ENCODE peak calls at places on chromosomes 11 and 22, in eight cellular contexts. A is esophagus squamous epithelium; J is pulmonary artery endothelial cell; B is brain microvascular endothelial cell; H is left colon; T is stimulated activated CD4-positive, alpha-beta T cell treated with anti-CD3 and anti-CD28 coated beads, Interleukin-4, amount 100 ng/mL, for 4 hours; Q is activated CD8-positive, alpha-beta memory T cell treated with anti-CD3 and anti-CD28 coated beads, Interleukin-2, amount 50 U/mL, for 48 hours; U is stimulated activated CD8-positive, alpha-beta memory T cell treated with anti-CD3 and anti-CD28 coated beads, Interleukin-7, amount 100 ng/mL, for 1 hour. M is an unnamed sample.

GRCh38 chr11:1874406-1875092 is 17.1 kb downstream of the PRR33 start:
- DNase-seq in A (no peak), J (no peak), B (no peak), H (peak), T (no peak), Q (no peak), U (no peak), M (no peak)

GRCh38 chr11:96337541-96338530 is 5.2 kb downstream of the MAML2 start:
- DNase-seq in A (no peak), J (no peak), B (no peak), H (no peak), T (peak), Q (no peak), U (no peak), M (no peak)

GRCh38 chr11:12717851-12718291 is 43.6 kb downstream of the TEAD1 start:
- DNase-seq in A (no peak), J (no peak), B (no peak), H (no peak), T (peak), Q (peak), U (no peak), M (no peak)

GRCh38 chr22:45478108-45478771 is 24.4 kb upstream of the FBLN1 start:
- DNase-seq in A (no peak), J (no peak), B (peak), H (no peak), T (no peak), Q (no peak), U (no peak), M (peak)

GRCh38 chr11:47914743-47915142 is 65.6 kb upstream of the PTPRJ start:
- DNase-seq in A (no peak), J (peak), B (no peak), H (no peak), T (no peak), Q (no peak), U (no peak), M (no peak)

GRCh38 chr22:36724836-36725235 is 21.3 kb upstream of the CACNG2 start:
- DNase-seq in A (no peak), J (no peak), B (no peak), H (no peak), T (no peak), Q (no peak), U (no peak), M (peak)

GRCh38 chr11:75100314-75100713 is 3.6 kb upstream of the OR2AT4 start:
- DNase-seq in A (no peak), J (no peak), B (peak), H (no peak), T (peak), Q (peak), U (no peak), M (no peak)

GRCh38 chr11:47127213-47127612 is 49.5 kb downstream of the ARFGAP2 start:
- DNase-seq in A (no peak), J (no peak), B (no peak), H (no peak), T (no peak), Q (no peak), U (no peak), M (no peak)

GRCh38 chr11:134126197-134126822 is 57.4 kb downstream of the JAM3 start:
- DNase-seq in A (no peak), J (peak), B (peak), H (no peak), T (no peak), Q (no peak), U (no peak), M (no peak)

GRCh38 chr11:36363361-36364272 is 67.5 kb downstream of the PRR5L start:
- DNase-seq in A (no peak), J (no peak), B (no peak), H (no peak), T (no peak), Q (no peak), U (no peak), M (no peak)

M was measured in testis.